ENCODE peak calls at places on chromosomes 5 and 9, in four cellular contexts. P, U, J and W are unnamed samples.

GRCh38 chr5:3364941-3365340 is 230.7 kb upstream of the IRX1 start:
- DNase-seq in P (no peak), U (no peak), J (no peak), W (no peak)

GRCh38 chr9:87533291-87533690 is 35.6 kb downstream of the DAPK1 start:
- DNase-seq in P (no peak), U (no peak), J (no peak), W (no peak)

GRCh38 chr9:98860871-98861293 is 53.4 kb downstream of the GALNT12 start:
- DNase-seq in P (peak), U (no peak), J (peak), W (peak)

GRCh38 chr5:83048811-83049210 is 28.4 kb downstream of the TMEM167A start:
- DNase-seq in P (no peak), U (no peak), J (no peak), W (no peak)

GRCh38 chr9:12856608-12857007 is 81.8 kb downstream of the LURAP1L start:
- DNase-seq in P (no peak), U (no peak), J (no peak), W (no peak)

GRCh38 chr5:97752871-97753270 is 569.8 kb upstream of the RIOK2 start:
- DNase-seq in P (no peak), U (no peak), J (no peak), W (no peak)

GRCh38 chr5:96745844-96746531 is 61.8 kb downstream of the ERAP1 start:
- DNase-seq in P (no peak), U (no peak), J (no peak), W (no peak)

GRCh38 chr9:116777116-116777515 is 90.0 kb downstream of the TRIM32 start:
- DNase-seq in P (no peak), U (no peak), J (no peak), W (no peak)

GRCh38 chr9:106887066-106887465 is 24.1 kb downstream of the ZNF462 start:
- DNase-seq in P (no peak), U (no peak), J (no peak), W (no peak)

GRCh38 chr9:121302341-121302740 is 34.4 kb downstream of the GSN start:
- DNase-seq in P (no peak), U (no peak), J (no peak), W (no peak)